ENCODE peak calls at places on chromosomes 4 and X, in ten cellular contexts. One of them, this sample, is unnamed.

GRCh38 chrX:13309631-13310030 is 10.2 kb downstream of the ATXN3L start:
- DNase-seq in right lobe of liver: no peak
- DNase-seq in transverse colon: no peak
- DNase-seq in GM12865: no peak
- DNase-seq in ovary: no peak
- DNase-seq in glutamatergic neuron: no peak
- DNase-seq in psoas muscle: no peak
- DNase-seq in astrocyte of the spinal cord: no peak
- DNase-seq in A549: no peak
- DNase-seq in suprapubic skin: no peak
- DNase-seq in this sample: no peak

GRCh38 chr4:114466299-114466698 is 132.3 kb upstream of the UGT8 start:
- DNase-seq in transverse colon: no peak
- DNase-seq in psoas muscle: no peak
- DNase-seq in right lobe of liver: no peak
- DNase-seq in astrocyte of the spinal cord: no peak
- DNase-seq in glutamatergic neuron: no peak
- DNase-seq in ovary: no peak
- DNase-seq in suprapubic skin: no peak
- DNase-seq in A549: no peak
- DNase-seq in GM12865: no peak
- DNase-seq in this sample: no peak

GRCh38 chr4:7860600-7861158 is 79.0 kb downstream of the AFAP1 start:
- DNase-seq in ovary: no peak
- DNase-seq in right lobe of liver: no peak
- DNase-seq in suprapubic skin: no peak
- DNase-seq in glutamatergic neuron: no peak
- DNase-seq in astrocyte of the spinal cord: no peak
- DNase-seq in A549: no peak
- DNase-seq in psoas muscle: no peak
- DNase-seq in transverse colon: no peak
- DNase-seq in GM12865: no peak
- DNase-seq in this sample: no peak

GRCh38 chr4:135510582-135510981 is 1309.0 kb upstream of the PABPC4L start:
- DNase-seq in glutamatergic neuron: no peak
- DNase-seq in astrocyte of the spinal cord: no peak
- DNase-seq in GM12865: no peak
- DNase-seq in A549: no peak
- DNase-seq in psoas muscle: no peak
- DNase-seq in suprapubic skin: no peak
- DNase-seq in right lobe of liver: no peak
- DNase-seq in ovary: no peak
- DNase-seq in transverse colon: no peak
- DNase-seq in this sample: no peak

GRCh38 chrX:2342281-2342688 is 158.5 kb downstream of the DHRSX start:
- DNase-seq in glutamatergic neuron: no peak
- DNase-seq in GM12865: no peak
- DNase-seq in right lobe of liver: no peak
- DNase-seq in ovary: no peak
- DNase-seq in A549: no peak
- DNase-seq in psoas muscle: peak
- DNase-seq in suprapubic skin: no peak
- DNase-seq in transverse colon: no peak
- DNase-seq in astrocyte of the spinal cord: no peak
- DNase-seq in this sample: no peak

GRCh38 chr4:53688186-53688790 is 97.0 kb upstream of the LNX1 start:
- DNase-seq in GM12865: peak
- DNase-seq in suprapubic skin: no peak
- DNase-seq in transverse colon: no peak
- DNase-seq in right lobe of liver: no peak
- DNase-seq in glutamatergic neuron: no peak
- DNase-seq in A549: peak
- DNase-seq in astrocyte of the spinal cord: peak
- DNase-seq in ovary: no peak
- DNase-seq in psoas muscle: no peak
- DNase-seq in this sample: peak

GRCh38 chr4:122890142-122890769 is 32.1 kb downstream of the NUDT6 start:
- DNase-seq in right lobe of liver: no peak
- DNase-seq in transverse colon: no peak
- DNase-seq in psoas muscle: no peak
- DNase-seq in suprapubic skin: no peak
- DNase-seq in GM12865: no peak
- DNase-seq in ovary: no peak
- DNase-seq in astrocyte of the spinal cord: no peak
- DNase-seq in A549: no peak
- DNase-seq in glutamatergic neuron: no peak
- DNase-seq in this sample: no peak

GRCh38 chr4:106329027-106329618 is 12.8 kb downstream of the AIMP1 start:
- DNase-seq in astrocyte of the spinal cord: peak
- DNase-seq in ovary: no peak
- DNase-seq in psoas muscle: no peak
- DNase-seq in A549: peak
- DNase-seq in right lobe of liver: no peak
- DNase-seq in GM12865: peak
- DNase-seq in glutamatergic neuron: no peak
- DNase-seq in transverse colon: no peak
- DNase-seq in suprapubic skin: no peak
- DNase-seq in this sample: no peak

GRCh38 chr4:84681488-84682274 is 98.8 kb downstream of the CDS1 start:
- DNase-seq in GM12865: no peak
- DNase-seq in suprapubic skin: no peak
- DNase-seq in A549: no peak
- DNase-seq in transverse colon: peak
- DNase-seq in psoas muscle: no peak
- DNase-seq in ovary: no peak
- DNase-seq in right lobe of liver: no peak
- DNase-seq in glutamatergic neuron: no peak
- DNase-seq in astrocyte of the spinal cord: peak
- DNase-seq in this sample: peak

DNA sequence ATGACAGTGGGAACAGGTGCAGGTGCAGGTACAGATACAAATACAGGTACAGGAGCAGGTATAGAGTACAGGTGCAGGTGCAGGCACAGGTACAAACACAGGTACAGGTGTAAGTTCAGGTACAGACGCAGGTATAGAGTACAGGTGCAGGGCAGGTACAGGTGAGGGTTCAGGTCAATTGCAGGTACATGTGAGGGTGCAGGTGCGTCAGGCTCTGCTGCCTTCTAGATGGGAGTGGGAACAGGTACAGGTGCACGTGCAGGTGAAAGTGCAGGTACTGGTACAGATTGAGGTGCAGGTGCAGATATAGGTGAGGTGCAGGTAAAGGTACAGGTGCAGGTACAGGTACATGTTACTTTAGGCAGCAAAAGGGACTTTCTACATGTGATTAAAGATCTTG is 85.7 kb downstream of the CRLF2 start:
- DNase-seq in ovary: no peak
- DNase-seq in GM12865: no peak
- DNase-seq in glutamatergic neuron: no peak
- DNase-seq in psoas muscle: no peak
- DNase-seq in transverse colon: no peak
- DNase-seq in A549: no peak
- DNase-seq in suprapubic skin: no peak
- DNase-seq in astrocyte of the spinal cord: no peak
- DNase-seq in right lobe of liver: no peak
- DNase-seq in this sample: no peak
- TF ChIP-seq CTCF in ovary: no peak
- TF ChIP-seq CTCF in GM12865: no peak
- TF ChIP-seq CTCF in glutamatergic neuron: no peak
- TF ChIP-seq CTCF in psoas muscle: no peak
- TF ChIP-seq CTCF in transverse colon: no peak
- TF ChIP-seq CTCF in A549: no peak
- TF ChIP-seq CTCF in suprapubic skin: no peak
- TF ChIP-seq CTCF in astrocyte of the spinal cord: no peak
- TF ChIP-seq CTCF in right lobe of liver: no peak
- TF ChIP-seq CTCF in this sample: no peak

GRCh38 chrX:24838624-24839023 is 144.9 kb downstream of the POLA1 start:
- DNase-seq in right lobe of liver: no peak
- DNase-seq in psoas muscle: no peak
- DNase-seq in glutamatergic neuron: no peak
- DNase-seq in suprapubic skin: no peak
- DNase-seq in transverse colon: no peak
- DNase-seq in GM12865: peak
- DNase-seq in ovary: no peak
- DNase-seq in A549: peak
- DNase-seq in astrocyte of the spinal cord: peak
- DNase-seq in this sample: peak
- TF ChIP-seq CTCF in right lobe of liver: peak
- TF ChIP-seq CTCF in psoas muscle: peak
- TF ChIP-seq CTCF in glutamatergic neuron: peak
- TF ChIP-seq CTCF in suprapubic skin: no peak
- TF ChIP-seq CTCF in transverse colon: peak
- TF ChIP-seq CTCF in GM12865: peak
- TF ChIP-seq CTCF in ovary: peak
- TF ChIP-seq CTCF in A549: peak
- TF ChIP-seq CTCF in astrocyte of the spinal cord: peak
- TF ChIP-seq CTCF in this sample: peak

DNA sequence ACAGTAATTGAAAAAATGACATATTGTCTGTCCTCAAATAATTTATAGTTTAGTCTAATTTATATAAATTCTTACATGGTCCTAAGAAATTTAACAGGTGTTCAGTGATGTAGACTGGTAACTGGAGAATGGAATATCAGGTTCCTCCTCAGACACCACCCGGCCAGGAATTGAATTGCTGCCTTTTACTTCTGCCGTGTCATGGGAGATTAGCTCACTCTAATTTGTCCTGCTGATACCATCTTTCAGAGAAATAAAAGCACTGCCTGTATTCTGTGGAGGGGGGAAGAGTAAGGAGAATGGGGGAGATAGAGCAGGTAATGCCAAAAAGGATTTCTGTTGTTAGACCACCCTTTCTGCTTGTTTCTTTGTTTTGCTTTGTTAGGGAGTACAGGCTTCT is 125.2 kb upstream of the KLHL4 start:
- DNase-seq in transverse colon: no peak
- DNase-seq in psoas muscle: no peak
- DNase-seq in glutamatergic neuron: no peak
- DNase-seq in right lobe of liver: no peak
- DNase-seq in ovary: no peak
- DNase-seq in suprapubic skin: no peak
- DNase-seq in GM12865: no peak
- DNase-seq in astrocyte of the spinal cord: no peak
- DNase-seq in A549: no peak
- DNase-seq in this sample: no peak
- TF ChIP-seq CTCF in transverse colon: no peak
- TF ChIP-seq CTCF in psoas muscle: no peak
- TF ChIP-seq CTCF in glutamatergic neuron: no peak
- TF ChIP-seq CTCF in right lobe of liver: no peak
- TF ChIP-seq CTCF in ovary: no peak
- TF ChIP-seq CTCF in suprapubic skin: no peak
- TF ChIP-seq CTCF in GM12865: no peak
- TF ChIP-seq CTCF in astrocyte of the spinal cord: no peak
- TF ChIP-seq CTCF in A549: no peak
- TF ChIP-seq CTCF in this sample: no peak

GRCh38 chr4:120056249-120056648 is 10.4 kb downstream of the MAD2L1 start:
- DNase-seq in ovary: no peak
- DNase-seq in right lobe of liver: no peak
- DNase-seq in transverse colon: no peak
- DNase-seq in suprapubic skin: no peak
- DNase-seq in GM12865: no peak
- DNase-seq in psoas muscle: no peak
- DNase-seq in A549: no peak
- DNase-seq in glutamatergic neuron: no peak
- DNase-seq in astrocyte of the spinal cord: peak
- DNase-seq in this sample: no peak
- TF ChIP-seq CTCF in ovary: no peak
- TF ChIP-seq CTCF in right lobe of liver: peak
- TF ChIP-seq CTCF in transverse colon: peak
- TF ChIP-seq CTCF in suprapubic skin: no peak
- TF ChIP-seq CTCF in GM12865: no peak
- TF ChIP-seq CTCF in psoas muscle: peak
- TF ChIP-seq CTCF in A549: peak
- TF ChIP-seq CTCF in glutamatergic neuron: no peak
- TF ChIP-seq CTCF in astrocyte of the spinal cord: peak
- TF ChIP-seq CTCF in this sample: no peak

This sample was measured in activated CD8-positive, alpha-beta T cell treated with anti-CD3 and anti-CD28 coated beads for 36 hours.